ENCODE peak calls at places on chromosomes 12 and 14, in ten cellular contexts. P, E, A, K, Y, T, W, B, V and O are unnamed samples. For H3K27me3, the result is how much of the 10 kb centered on the place peaks cover.

GRCh38 chr12:2297658-2298057 is 244.9 kb downstream of the CACNA1C start:
- DNase-seq in Y (no peak), A (no peak), P (no peak), E (no peak), T (no peak), W (no peak), B (no peak), V (no peak), K (no peak), O (no peak)

GRCh38 chr14:61750708-61751474 is 11.3 kb upstream of the SNAPC1 start:
- DNase-seq in V (peak), E (peak), T (no peak), Y (peak), A (no peak), P (peak), B (no peak), K (peak), W (peak), O (peak)

GRCh38 chr12:52147367-52147972 is 44.3 kb downstream of the KRT80 start:
- DNase-seq in P (peak), K (peak), B (peak), A (peak), T (no peak), E (peak), W (peak), V (peak), Y (no peak), O (peak)

GRCh38 chr14:59931237-59931636 is 11.3 kb downstream of the LRRC9 start:
- DNase-seq in V (no peak), P (no peak), K (no peak), T (no peak), B (no peak), A (no peak), E (no peak), W (no peak), Y (no peak), O (no peak)

GRCh38 chr14:100865682-100866591 is 37.6 kb downstream of the RTL1 start:
- DNase-seq in E (peak), V (no peak), T (no peak), Y (peak), P (peak), K (no peak), W (peak), B (no peak), A (no peak), O (no peak)

GRCh38 chr14:100304825-100305445 is 1.3 kb downstream of the SLC25A29 start:
- DNase-seq in Y (no peak), T (peak), P (peak), E (peak), K (no peak), W (peak), B (no peak), V (no peak), A (no peak), O (peak)

GRCh38 chr14:79356040-79356439 is 855.3 kb downstream of the DIO2 start:
- DNase-seq in K (no peak), W (no peak), T (no peak), A (no peak), P (no peak), V (no peak), Y (no peak), E (no peak), B (no peak), O (no peak)

GRCh38 chr12:69689638-69690037 is 9.5 kb downstream of the BEST3 start:
- DNase-seq in A (no peak), T (no peak), E (no peak), Y (no peak), B (no peak), P (no peak), W (no peak), K (no peak), V (no peak), O (no peak)

GRCh38 chr12:40971911-40972310 is 216.2 kb upstream of the PDZRN4 start:
- DNase-seq in Y (no peak), W (no peak), P (no peak), K (no peak), A (no peak), B (no peak), V (no peak), E (no peak), T (no peak), O (no peak)

GRCh38 chr14:54642950-54643695 is 76.2 kb downstream of the SAMD4A start:
- DNase-seq in P (no peak), Y (no peak), B (no peak), K (no peak), A (peak), V (no peak), W (no peak), T (no peak), E (no peak), O (no peak)

GRCh38 chr14:104887623-104888488 is 22.8 kb downstream of the CEP170B start:
- DNase-seq in K (no peak), E (no peak), P (peak), T (no peak), W (no peak), B (no peak), Y (peak), V (no peak), A (no peak), O (no peak)

GRCh38 chr14:59249029-59249428 is 60.6 kb downstream of the DAAM1 start:
- DNase-seq in E (no peak), B (no peak), W (no peak), Y (no peak), K (no peak), P (no peak), T (no peak), V (no peak), A (no peak), O (no peak)

GRCh38 chr12:109989380-109989779 is 6.8 kb downstream of the GIT2 start:
- DNase-seq in P (no peak), A (no peak), V (no peak), T (peak), Y (no peak), B (no peak), K (no peak), W (no peak), E (no peak), O (no peak)

GRCh38 chr12:125330645-125331341 is 265.6 kb downstream of the AACS start:
- DNase-seq in B (peak), Y (peak), A (peak), E (peak), T (peak), V (no peak), W (peak), K (peak), P (peak), O (peak)

GRCh38 chr14:56889705-56890104 is 79.4 kb upstream of the OTX2 start:
- DNase-seq in Y (no peak), T (no peak), P (no peak), K (no peak), A (no peak), W (no peak), E (no peak), V (no peak), B (no peak), O (no peak)

GRCh38 chr14:86646688-86647687 is 1117.0 kb downstream of the FLRT2 start:
- DNase-seq in K (no peak), V (no peak), A (peak), B (no peak), W (no peak), P (no peak), Y (no peak), T (no peak), E (no peak), O (peak)

GRCh38 chr14:68295316-68295816 is 475.8 kb downstream of the RAD51B start:
- DNase-seq in E (no peak), B (no peak), W (peak), P (peak), T (peak), V (no peak), Y (no peak), K (peak), A (peak), O (no peak)

GRCh38 chr12:33828326-33828725 is 194.0 kb upstream of the ALG10 start:
- DNase-seq in B (no peak), A (no peak), K (no peak), P (no peak), T (no peak), E (no peak), W (no peak), V (no peak), Y (no peak), O (peak)

GRCh38 chr14:24172261-24172860 is 481 bp downstream of the REC8 start:
- DNase-seq in V (no peak), W (no peak), A (no peak), T (peak), Y (no peak), B (no peak), P (no peak), E (no peak), K (no peak), O (no peak)

GRCh38 chr14:87990687-87991086 is 2.3 kb downstream of the GALC start:
- DNase-seq in B (no peak), E (no peak), V (no peak), K (no peak), W (no peak), Y (no peak), P (no peak), T (no peak), A (no peak), O (no peak)

GRCh38 chr12:118063567-118064391 is 2.8 kb upstream of the WSB2 start:
- DNase-seq in T (no peak), E (no peak), A (peak), V (no peak), W (no peak), Y (no peak), P (no peak), B (no peak), K (no peak), O (no peak)

GRCh38 chr12:111640498-111640897 is 41.4 kb upstream of the ATXN2 start:
- DNase-seq in Y (no peak), B (no peak), T (no peak), E (no peak), A (no peak), K (no peak), P (no peak), W (no peak), V (no peak), O (no peak)

GRCh38 chr14:24965934-24966593 is 83.9 kb downstream of the STXBP6 start:
- DNase-seq in K (no peak), Y (no peak), B (peak), T (no peak), V (no peak), A (no peak), E (no peak), P (no peak), W (peak), O (no peak)

GRCh38 chr12:65566776-65567175 is 257.5 kb upstream of the HMGA2 start:
- DNase-seq in B (no peak), A (no peak), T (no peak), W (no peak), P (no peak), V (no peak), K (no peak), E (no peak), Y (no peak), O (no peak)

GRCh38 chr12:252634-253033 is 10.0 kb downstream of the SLC6A13 start:
- DNase-seq in E (no peak), T (no peak), K (no peak), P (no peak), W (no peak), B (no peak), A (peak), Y (no peak), V (no peak), O (no peak)

GRCh38 chr12:101747695-101748094 is 8.4 kb upstream of the SYCP3 start:
- DNase-seq in K (no peak), B (no peak), P (no peak), W (no peak), V (no peak), Y (no peak), T (no peak), E (no peak), A (no peak), O (no peak)

GRCh38 chr12:117127933-117128823 is 29.0 kb upstream of the TESC start:
- DNase-seq in B (no peak), T (no peak), A (no peak), Y (no peak), P (no peak), K (no peak), W (no peak), V (no peak), E (no peak), O (no peak)

GRCh38 chr12:62260733-62261683 is 804 bp downstream of the USP15 start:
- DNase-seq in T (peak), A (peak), Y (peak), K (peak), W (peak), V (no peak), P (no peak), B (peak), E (peak), O (peak)

GRCh38 chr14:42000450-42000849 is 393.8 kb downstream of the LRFN5 start:
- DNase-seq in K (no peak), W (no peak), V (no peak), E (no peak), T (no peak), P (no peak), B (no peak), A (no peak), Y (no peak), O (no peak)

GRCh38 chr12:31773223-31773750 is 44.5 kb upstream of the AMN1 start:
- DNase-seq in V (no peak), P (no peak), Y (no peak), E (no peak), K (no peak), A (peak), W (no peak), B (no peak), T (no peak), O (no peak)

GRCh38 chr12:80129895-80130535 is 30.7 kb downstream of the OTOGL start:
- DNase-seq in Y (no peak), W (no peak), P (no peak), T (no peak), E (no peak), A (no peak), V (no peak), B (no peak), K (no peak), O (no peak)

GRCh38 chr12:47276253-47277070 is 196.7 kb upstream of the AMIGO2 start:
- DNase-seq in P (no peak), Y (no peak), E (no peak), V (no peak), B (no peak), A (peak), T (no peak), K (no peak), W (peak), O (peak)

GRCh38 chr14:23078692-23079116 is 16.2 kb downstream of the ACIN1 start:
- DNase-seq in E (peak), A (peak), B (peak), P (no peak), T (peak), Y (no peak), V (peak), W (peak), K (no peak), O (no peak)

GRCh38 chr12:53505086-53505485 is 2.2 kb downstream of the NPFF start:
- DNase-seq in V (peak), E (no peak), Y (no peak), A (no peak), P (no peak), W (no peak), B (no peak), K (no peak), T (no peak), O (no peak)

GRCh38 chr12:37543131-37543965 is 773.2 kb upstream of the ALG10B start:
- DNase-seq in P (no peak), K (no peak), Y (no peak), B (no peak), T (no peak), V (no peak), W (no peak), A (no peak), E (no peak), O (no peak)
- TF ChIP-seq CTCF in P (no peak), K (no peak), Y (no peak), B (no peak), T (no peak), V (no peak), W (no peak), A (no peak), E (no peak), O (no peak)

GRCh38 chr12:108788076-108788782 is 56.9 kb upstream of the CORO1C start:
- DNase-seq in K (no peak), A (no peak), P (no peak), W (no peak), V (no peak), Y (no peak), B (no peak), T (no peak), E (no peak), O (no peak)
- H3K27ac ChIP-seq in K (no peak), A (no peak), P (peak), W (no peak), V (peak), Y (no peak), B (no peak), T (no peak), E (no peak), O (no peak)

DNA sequence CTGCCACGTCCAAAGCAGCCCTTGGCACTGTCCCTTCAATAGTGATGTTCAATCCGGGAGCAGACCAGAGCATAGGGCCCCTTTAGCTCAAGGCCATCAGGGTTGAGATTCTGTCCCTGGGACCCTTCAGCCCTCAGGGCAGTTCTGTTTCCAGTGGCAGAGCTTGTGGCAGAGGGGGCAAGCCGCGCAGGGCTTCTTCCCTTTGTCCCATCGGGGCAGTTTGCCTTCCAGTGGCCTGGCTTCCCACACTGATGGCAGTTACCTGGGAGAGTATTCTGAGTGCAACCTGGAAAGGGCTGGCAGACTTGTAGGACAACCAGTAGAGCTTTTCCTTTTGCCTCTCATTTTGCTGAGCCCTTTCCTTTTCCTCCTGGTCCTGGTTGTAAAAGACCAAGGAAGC is 43.7 kb upstream of the RNU6-8 start:
- DNase-seq in W (no peak), V (no peak), B (no peak), P (no peak), K (no peak), T (no peak), A (no peak), Y (no peak), E (no peak), O (no peak)
- H3K27me3 ChIP-seq in W (under half), V (under half), B (under half), P (under half), K (under half), T (under half), A (under half), Y (under half), E (under half), O (under half)

GRCh38 chr12:15855646-15856045 is 26.5 kb upstream of the STRAP start:
- DNase-seq in T (no peak), W (no peak), V (no peak), Y (no peak), P (no peak), A (no peak), B (no peak), E (no peak), K (no peak), O (no peak)

GRCh38 chr12:15852383-15852782 is 29.8 kb upstream of the STRAP start:
- DNase-seq in T (no peak), B (peak), V (no peak), E (no peak), P (no peak), K (no peak), Y (no peak), A (no peak), W (no peak), O (peak)

GRCh38 chr12:15853877-15854276 is 28.3 kb upstream of the STRAP start:
- DNase-seq in B (no peak), V (no peak), W (no peak), A (no peak), T (no peak), E (no peak), P (no peak), K (no peak), Y (no peak), O (no peak)

GRCh38 chr12:15856097-15856982 is 25.8 kb upstream of the STRAP start:
- DNase-seq in B (peak), T (peak), W (no peak), P (no peak), V (peak), E (no peak), Y (no peak), K (peak), A (peak), O (no peak)

DNA sequence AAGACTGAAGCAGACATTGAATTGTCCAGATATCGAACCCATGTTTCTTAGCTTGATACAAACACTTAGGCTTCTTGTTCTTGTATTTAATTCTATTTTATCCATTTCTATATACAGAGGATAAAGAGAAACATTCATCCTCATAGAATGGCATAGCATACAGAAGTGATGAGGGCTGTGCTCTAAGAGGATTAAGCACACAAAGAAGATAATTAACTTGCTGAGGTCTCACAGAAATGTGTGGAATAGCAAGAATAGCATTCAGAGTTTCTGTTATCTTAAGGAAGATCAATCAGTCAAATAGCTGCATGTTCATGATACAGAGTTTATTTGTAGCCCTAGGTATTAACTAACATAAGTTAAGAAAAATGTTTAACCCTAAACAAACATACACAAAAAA is 27.3 kb upstream of the STRAP start:
- DNase-seq in V (no peak), A (no peak), Y (no peak), B (no peak), K (no peak), W (no peak), T (no peak), E (no peak), P (no peak), O (no peak)
- TF ChIP-seq CTCF in V (no peak), A (no peak), Y (no peak), B (no peak), K (no peak), W (no peak), T (no peak), E (no peak), P (no peak), O (no peak)